ENCODE peak calls at places on chromosomes 7 and 10, in seven cellular contexts. T, Q, F, S, C, P and I are unnamed samples.

GRCh38 chr10:61621538-61622150 is 41.1 kb upstream of the CABCOCO1 start:
- DNase-seq in F (no peak), S (peak; percentile 24), T (no peak), Q (no peak), P (no peak), C (no peak), I (no peak)

GRCh38 chr10:127833804-127834203 is 58.9 kb downstream of the CLRN3 start:
- DNase-seq in T (no peak), C (no peak), P (no peak), Q (no peak), S (no peak), F (no peak), I (no peak)

GRCh38 chr7:139737221-139738100 is 40.3 kb downstream of the HIPK2 start:
- DNase-seq in P (no peak), F (no peak), T (no peak), S (no peak), Q (no peak), C (peak; percentile 45), I (peak; percentile 76)

GRCh38 chr7:15703732-15704131 is 17.2 kb upstream of the MEOX2 start:
- DNase-seq in C (no peak), F (no peak), P (no peak), Q (no peak), T (no peak), S (no peak), I (no peak)

GRCh38 chr7:132656846-132657776 is 80.8 kb upstream of the PLXNA4 start:
- DNase-seq in P (no peak), T (no peak), C (peak; percentile 2), S (peak; percentile 30), F (no peak), Q (no peak), I (peak; percentile 31)

GRCh38 chr10:68406111-68406814 is 814 bp downstream of the RUFY2 start:
- DNase-seq in P (peak; percentile 48), F (peak; percentile 80), Q (peak; percentile 37), S (peak; percentile 75), C (peak; percentile 58), T (peak; percentile 21), I (peak; percentile 48)

GRCh38 chr7:130207033-130207432 is 627 bp upstream of the SSMEM1 start:
- DNase-seq in F (no peak), T (no peak), P (no peak), S (no peak), Q (no peak), C (no peak), I (no peak)

GRCh38 chr10:43689955-43690771 is 41.5 kb upstream of the ZNF32 start:
- DNase-seq in Q (peak; percentile 74), S (peak; percentile 85), C (peak; percentile 72), P (peak; percentile 90), F (peak; percentile 84), T (peak; percentile 73), I (peak; percentile 73)

GRCh38 chr10:67612577-67613537 is 83.1 kb downstream of the CTNNA3 start:
- DNase-seq in F (no peak), Q (no peak), S (peak; percentile 18), P (no peak), C (peak; percentile 73), T (no peak), I (peak; percentile 30)

GRCh38 chr10:71443676-71444075 is 47.0 kb downstream of the CDH23 start:
- DNase-seq in P (no peak), F (peak; percentile 49), T (no peak), S (no peak), C (no peak), Q (no peak), I (no peak)

GRCh38 chr10:49679480-49679893 is at the start of gene C10orf53:
- DNase-seq in P (peak; percentile 25), C (peak; percentile 16), T (no peak), S (peak; percentile 63), F (peak; percentile 88), Q (peak; percentile 40), I (peak; percentile 49)

GRCh38 chr7:150820148-150820547 is 19.6 kb downstream of the TMEM176A start:
- DNase-seq in C (no peak), P (no peak), Q (no peak), F (no peak), T (no peak), S (no peak), I (no peak)

GRCh38 chr7:962401-963081 is 8.1 kb upstream of the ADAP1 start:
- DNase-seq in Q (no peak), S (no peak), T (no peak), C (no peak), F (no peak), P (peak; percentile 8), I (no peak)

GRCh38 chr7:156031679-156032478 is 219.6 kb upstream of the SHH start:
- DNase-seq in Q (no peak), F (no peak), T (no peak), C (no peak), P (no peak), S (no peak), I (no peak)

GRCh38 chr7:113710310-113711106 is 208.3 kb downstream of the PPP1R3A start:
- DNase-seq in Q (peak; percentile 49), T (peak; percentile 42), C (peak; percentile 83), S (peak; percentile 91), P (no peak), F (peak; percentile 54), I (peak; percentile 85)

GRCh38 chr10:119858063-119858462 is 14.6 kb downstream of the MCMBP start:
- DNase-seq in Q (no peak), C (no peak), S (no peak), T (no peak), P (no peak), F (no peak), I (peak; percentile 22)

GRCh38 chr10:6669269-6669859 is 89.3 kb upstream of the PRKCQ start:
- DNase-seq in C (peak; percentile 73), Q (peak; percentile 53), F (no peak), T (no peak), S (peak; percentile 80), P (no peak), I (peak; percentile 73)

DNA sequence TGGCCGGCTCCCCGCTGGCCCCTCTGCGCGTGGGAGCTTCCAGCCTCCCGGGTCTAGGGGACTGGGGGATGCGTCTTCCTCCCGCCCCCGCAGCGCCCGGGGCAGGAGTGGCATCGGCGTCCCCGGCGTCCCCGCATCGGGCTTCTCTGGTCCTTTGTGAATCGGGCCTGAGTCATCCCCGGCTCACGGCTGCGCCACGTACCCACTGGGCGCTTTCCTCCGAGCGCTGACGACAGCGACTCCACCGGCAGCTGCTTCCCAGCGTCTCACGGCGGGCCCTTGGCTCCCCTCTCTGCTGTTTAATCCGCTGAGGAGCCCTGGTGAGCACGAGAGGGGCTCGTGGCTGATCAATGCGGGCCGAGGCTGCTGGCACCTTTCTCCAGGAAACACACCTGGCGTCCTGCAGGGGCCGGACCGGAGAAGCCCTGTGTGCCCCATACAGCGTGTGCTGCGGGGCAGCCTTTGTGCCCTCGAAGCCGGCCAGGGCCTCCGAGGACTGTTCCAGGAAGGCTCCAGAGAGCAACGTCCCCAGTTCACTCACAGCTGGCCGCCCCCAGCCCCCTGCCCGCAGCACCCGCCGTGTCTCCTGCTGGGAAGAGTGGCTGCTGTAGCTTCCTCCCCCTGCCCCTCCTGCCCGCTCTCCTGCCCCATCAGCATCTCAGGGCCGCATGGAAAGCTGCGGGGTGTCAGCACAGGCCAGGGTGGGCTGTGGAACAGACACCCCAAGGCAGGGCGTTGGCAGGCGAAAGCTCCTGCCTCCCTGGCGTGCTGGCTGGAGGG is 95.5 kb upstream of the DIP2C start:
- DNase-seq in C (peak; percentile 88), Q (peak; percentile 81), P (peak; percentile 42), S (peak; percentile 74), F (peak; percentile 59), T (peak; percentile 43), I (peak; percentile 80)
- TF ChIP-seq CTCF in C (peak; percentile 43), Q (peak; percentile 36), P (no peak), S (peak; percentile 27), F (peak; percentile 8), T (no peak), I (peak; percentile 15)

GRCh38 chr10:23715363-23715762 is 276.5 kb downstream of the OTUD1 start:
- DNase-seq in S (no peak), Q (no peak), F (no peak), T (no peak), C (no peak), P (no peak), I (no peak)
- TF ChIP-seq CTCF in S (no peak), Q (no peak), F (no peak), T (no peak), C (no peak), P (no peak), I (no peak)

GRCh38 chr10:122648599-122649428 is 50.8 kb downstream of the C10orf120 start:
- DNase-seq in T (peak; percentile 54), S (peak; percentile 50), C (peak; percentile 31), P (peak; percentile 57), Q (peak; percentile 4), F (peak; percentile 83), I (peak; percentile 30)
- TF ChIP-seq CTCF in T (peak; percentile 72), S (peak; percentile 69), C (peak; percentile 69), P (peak; percentile 89), Q (peak; percentile 50), F (peak; percentile 90), I (peak; percentile 73)

DNA sequence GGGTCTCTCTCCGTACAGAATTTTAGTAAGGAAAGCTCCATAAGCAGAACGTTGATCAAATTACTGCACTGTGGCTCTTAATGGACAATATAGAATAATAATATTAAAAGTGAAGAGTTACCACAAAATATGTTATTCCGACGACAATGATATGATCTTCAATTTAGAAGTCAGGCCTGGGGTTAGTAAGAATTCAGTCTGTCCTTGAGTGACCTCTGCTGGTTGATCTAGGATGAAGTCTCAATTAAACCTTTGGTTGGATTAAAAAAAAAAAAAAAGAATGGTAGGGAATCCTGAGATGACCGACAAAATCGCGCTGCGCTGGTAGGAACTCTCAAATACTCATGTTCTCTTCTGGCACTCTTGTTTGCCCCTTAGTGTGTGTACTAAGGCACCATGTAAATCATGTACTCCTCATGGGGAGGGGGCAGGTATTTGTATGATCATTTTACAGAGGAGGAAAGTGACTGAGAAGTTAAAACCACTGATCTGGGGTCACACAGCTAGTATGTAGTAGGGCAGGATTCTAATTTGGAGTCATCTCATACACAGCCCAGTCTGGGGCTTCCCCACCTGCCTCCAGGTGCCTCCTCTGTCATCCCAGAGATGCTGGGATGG is 161.3 kb upstream of the NPVF start:
- DNase-seq in F (no peak), T (no peak), C (peak; percentile 42), S (peak; percentile 64), P (no peak), Q (peak; percentile 22), I (peak; percentile 67)
- TF ChIP-seq CTCF in F (peak; percentile 72), T (peak; percentile 73), C (peak; percentile 57), S (peak; percentile 46), P (peak; percentile 64), Q (peak; percentile 43), I (peak; percentile 52)